ENCODE peak calls at places on chromosomes 7 and 10, in four cellular contexts. One of them, this sample, is unnamed. For H3K4me1, the result is how much of the 10 kb centered on the place peaks cover.

GRCh38 chr7:105046414-105046813 is 32.4 kb downstream of the KMT2E start:
- DNase-seq in GM12878: no peak
- DNase-seq in H1: no peak
- DNase-seq in HepG2: no peak
- DNase-seq in this sample: no peak

GRCh38 chr7:46600340-46600739 is 679.3 kb upstream of the IGFBP3 start:
- DNase-seq in HepG2: no peak
- DNase-seq in H1: no peak
- DNase-seq in GM12878: no peak
- DNase-seq in this sample: no peak

GRCh38 chr10:115963848-115964247 is 309.2 kb downstream of the GFRA1 start:
- DNase-seq in H1: no peak
- DNase-seq in HepG2: no peak
- DNase-seq in GM12878: no peak
- DNase-seq in this sample: no peak

GRCh38 chr7:112206238-112207105 is at the start of the genes DOCK4 and ZNF277:
- DNase-seq in GM12878: peak
- DNase-seq in H1: peak
- DNase-seq in HepG2: peak
- DNase-seq in this sample: peak

GRCh38 chr7:48105045-48105444 is 16.0 kb downstream of the UPP1 start:
- DNase-seq in H1: no peak
- DNase-seq in GM12878: no peak
- DNase-seq in HepG2: no peak
- DNase-seq in this sample: no peak

GRCh38 chr7:36455646-36456045 is 66.0 kb downstream of the ANLN start:
- DNase-seq in H1: no peak
- DNase-seq in HepG2: no peak
- DNase-seq in GM12878: no peak
- DNase-seq in this sample: no peak

GRCh38 chr10:124346831-124347230 is 71.9 kb downstream of the OAT start:
- DNase-seq in HepG2: no peak
- DNase-seq in GM12878: no peak
- DNase-seq in H1: no peak
- DNase-seq in this sample: no peak

GRCh38 chr10:4661572-4662255 is 164.3 kb upstream of the AKR1E2 start:
- DNase-seq in HepG2: peak
- DNase-seq in H1: no peak
- DNase-seq in GM12878: no peak
- DNase-seq in this sample: no peak

GRCh38 chr7:69932034-69932628 is 333.9 kb downstream of the AUTS2 start:
- DNase-seq in GM12878: no peak
- DNase-seq in H1: no peak
- DNase-seq in HepG2: no peak
- DNase-seq in this sample: peak

GRCh38 chr7:55130554-55131198 is 111.9 kb downstream of the EGFR start:
- DNase-seq in HepG2: no peak
- DNase-seq in GM12878: no peak
- DNase-seq in H1: no peak
- DNase-seq in this sample: no peak

GRCh38 chr10:78772986-78773530 is 295.7 kb upstream of the ZMIZ1 start:
- DNase-seq in HepG2: no peak
- DNase-seq in GM12878: no peak
- DNase-seq in H1: no peak
- DNase-seq in this sample: no peak

GRCh38 chr10:84008878-84009277 is 130.4 kb upstream of the GHITM start:
- DNase-seq in H1: no peak
- DNase-seq in HepG2: no peak
- DNase-seq in GM12878: no peak
- DNase-seq in this sample: peak

GRCh38 chr7:5711419-5711818 is 70.0 kb downstream of the RNF216 start:
- DNase-seq in H1: no peak
- DNase-seq in GM12878: no peak
- DNase-seq in HepG2: no peak
- DNase-seq in this sample: peak

GRCh38 chr10:2900530-2900929 is 166.8 kb upstream of the PFKP start:
- DNase-seq in GM12878: no peak
- DNase-seq in H1: no peak
- DNase-seq in HepG2: no peak
- DNase-seq in this sample: no peak

DNA sequence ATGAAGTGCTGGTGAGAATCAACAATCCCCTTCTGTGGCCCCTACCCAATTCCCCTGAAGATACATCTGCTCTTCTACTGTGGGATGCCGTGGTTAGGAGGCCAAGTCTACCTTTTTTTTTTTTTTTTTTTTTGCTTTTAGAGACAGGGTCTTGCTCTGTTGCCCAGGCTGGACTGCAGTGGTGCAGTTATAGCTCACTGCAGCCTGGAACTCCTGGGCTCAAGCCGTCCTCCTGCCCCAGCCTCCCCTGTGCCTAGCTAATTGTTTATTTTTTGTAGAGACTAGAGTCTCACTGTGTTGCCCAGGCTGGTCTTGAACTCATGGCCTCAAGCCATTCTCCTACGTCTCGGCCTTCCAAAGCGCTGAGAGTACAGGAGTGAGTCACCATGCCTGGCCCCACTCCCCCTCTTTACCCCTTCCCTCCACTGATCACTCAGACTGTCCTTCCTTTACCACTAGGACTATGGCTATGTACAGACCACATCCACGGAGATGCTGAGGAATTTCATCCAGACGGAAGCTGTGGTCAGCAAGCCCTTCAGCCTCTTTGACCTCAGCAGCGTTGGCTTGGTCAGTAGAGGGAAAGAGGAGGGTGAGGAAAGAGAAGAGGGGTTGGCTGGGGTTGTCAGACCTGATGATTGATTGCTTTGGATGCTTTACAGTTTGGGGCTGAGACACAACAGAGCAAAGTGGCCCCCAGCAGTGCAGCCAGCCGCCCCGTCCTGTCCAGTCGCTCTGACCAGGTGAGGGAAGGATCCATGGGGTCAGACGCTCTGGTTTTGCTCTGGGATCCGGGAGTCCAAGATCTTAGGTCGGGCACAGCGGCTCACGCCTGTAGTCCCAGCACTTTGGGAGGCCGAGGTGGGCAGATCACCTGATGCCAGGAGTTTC is 1.8 kb downstream of the AP4M1 start:
- DNase-seq in H1: no peak
- DNase-seq in HepG2: no peak
- DNase-seq in GM12878: no peak
- DNase-seq in this sample: no peak
- H3K9ac ChIP-seq in H1: no peak
- H3K9ac ChIP-seq in HepG2: no peak
- H3K9ac ChIP-seq in GM12878: no peak
- H3K9ac ChIP-seq in this sample: peak

GRCh38 chr10:95355241-95355779 is 64.5 kb upstream of the PDLIM1 start:
- DNase-seq in H1: no peak
- DNase-seq in GM12878: no peak
- DNase-seq in HepG2: peak
- DNase-seq in this sample: no peak
- TF ChIP-seq SUZ12 in H1: no peak
- TF ChIP-seq SUZ12 in GM12878: no peak
- TF ChIP-seq SUZ12 in HepG2: no peak
- TF ChIP-seq SUZ12 in this sample: no peak

GRCh38 chr7:34211003-34211402 is 305.7 kb downstream of the BMPER start:
- DNase-seq in HepG2: no peak
- DNase-seq in GM12878: no peak
- DNase-seq in H1: no peak
- DNase-seq in this sample: peak
- H3K4me1 ChIP-seq in HepG2: under half
- H3K4me1 ChIP-seq in GM12878: under half
- H3K4me1 ChIP-seq in H1: under half
- H3K4me1 ChIP-seq in this sample: under half

GRCh38 chr7:2104716-2105115 is 128.0 kb downstream of the MAD1L1 start:
- DNase-seq in GM12878: no peak
- DNase-seq in HepG2: no peak
- DNase-seq in H1: no peak
- DNase-seq in this sample: no peak
- H3K9ac ChIP-seq in GM12878: no peak
- H3K9ac ChIP-seq in HepG2: no peak
- H3K9ac ChIP-seq in H1: no peak
- H3K9ac ChIP-seq in this sample: peak

DNA sequence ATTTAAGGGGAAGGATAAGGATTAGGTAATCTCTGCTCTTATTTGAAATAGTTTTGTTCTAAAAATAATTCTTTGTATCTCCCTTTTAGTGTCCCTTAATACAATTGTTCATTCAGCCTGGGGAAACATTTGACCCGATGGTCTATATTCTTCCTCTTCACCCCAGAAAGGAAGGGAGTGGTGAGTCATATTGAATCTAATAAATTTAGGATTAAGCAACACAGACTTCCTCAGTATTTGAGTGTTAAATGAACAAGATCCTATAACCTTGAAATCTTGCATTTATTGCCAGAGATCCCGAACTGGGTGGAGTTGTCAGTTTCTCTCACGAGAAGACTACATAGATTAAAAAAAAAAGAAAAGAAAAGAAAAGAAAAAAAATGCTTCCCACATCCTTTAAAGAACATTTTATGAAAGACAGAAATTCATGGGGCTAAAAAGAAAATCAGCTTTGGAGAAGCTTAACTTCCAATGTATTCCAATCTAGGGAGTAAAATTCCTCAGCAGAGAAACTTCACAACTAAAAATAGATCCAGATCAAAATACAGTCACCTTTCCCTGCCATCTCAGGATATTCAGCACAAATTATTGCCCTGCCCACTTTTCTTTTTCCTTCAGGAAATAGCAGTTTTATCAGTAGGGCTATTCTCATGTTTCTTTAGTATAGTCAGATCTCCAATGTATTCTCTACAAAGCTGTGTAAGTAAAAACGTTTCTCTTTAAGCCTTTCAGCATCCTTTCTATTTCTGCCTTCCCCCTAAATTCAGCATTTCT is 82.2 kb downstream of the SEMA3D start:
- DNase-seq in H1: no peak
- DNase-seq in GM12878: no peak
- DNase-seq in HepG2: no peak
- DNase-seq in this sample: no peak
- TF ChIP-seq SUZ12 in H1: no peak
- TF ChIP-seq SUZ12 in GM12878: no peak
- TF ChIP-seq SUZ12 in HepG2: no peak
- TF ChIP-seq SUZ12 in this sample: no peak

DNA sequence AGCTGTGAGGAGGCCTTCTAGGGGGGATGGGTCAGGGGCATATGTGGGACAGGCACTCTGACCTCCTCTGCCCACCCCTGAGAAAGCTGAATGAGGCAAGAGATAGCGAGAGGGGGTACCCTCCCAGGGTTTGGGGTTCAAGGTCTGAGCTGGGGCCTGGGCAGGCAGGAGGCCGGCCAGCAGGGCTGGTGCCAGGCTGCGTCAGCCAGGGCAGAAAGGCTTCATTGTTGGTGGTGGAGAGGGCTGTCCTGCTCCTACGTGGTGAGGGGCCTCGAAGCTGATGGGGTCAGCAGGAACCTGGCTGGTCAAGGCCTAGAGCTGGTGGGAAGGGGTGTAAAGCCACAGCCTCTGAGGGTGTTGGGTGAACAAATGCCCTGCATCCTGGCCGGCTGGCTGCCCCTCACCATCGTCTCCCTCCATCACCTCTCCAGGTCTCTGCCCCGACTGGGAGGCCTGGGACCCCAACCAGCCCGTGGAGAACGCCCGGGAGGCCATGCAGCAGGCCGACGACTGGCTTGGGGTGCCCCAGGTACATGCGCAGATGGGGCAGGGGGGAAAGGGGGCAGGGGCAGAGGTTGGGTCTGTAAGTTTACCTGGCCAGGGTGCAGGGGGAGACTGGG is 6.6 kb downstream of the FLNC start:
- DNase-seq in GM12878: no peak
- DNase-seq in HepG2: no peak
- DNase-seq in H1: no peak
- DNase-seq in this sample: no peak
- H3K4me1 ChIP-seq in GM12878: under half
- H3K4me1 ChIP-seq in HepG2: under half
- H3K4me1 ChIP-seq in H1: under half
- H3K4me1 ChIP-seq in this sample: under half

GRCh38 chr7:1942704-1943294 is 272.7 kb downstream of the ELFN1 start:
- DNase-seq in H1: no peak
- DNase-seq in HepG2: no peak
- DNase-seq in GM12878: no peak
- DNase-seq in this sample: no peak
- H3K9ac ChIP-seq in H1: no peak
- H3K9ac ChIP-seq in HepG2: no peak
- H3K9ac ChIP-seq in GM12878: no peak
- H3K9ac ChIP-seq in this sample: no peak

GRCh38 chr10:19815036-19815435 is 1.2 kb upstream of the PLXDC2 start:
- DNase-seq in GM12878: no peak
- DNase-seq in HepG2: no peak
- DNase-seq in H1: no peak
- DNase-seq in this sample: no peak

GRCh38 chr10:19819419-19820033 is 3.3 kb downstream of the PLXDC2 start:
- DNase-seq in H1: no peak
- DNase-seq in GM12878: no peak
- DNase-seq in HepG2: peak
- DNase-seq in this sample: no peak

GRCh38 chr10:19815478-19816419 is 483 bp upstream of the PLXDC2 start:
- DNase-seq in H1: peak
- DNase-seq in GM12878: no peak
- DNase-seq in HepG2: no peak
- DNase-seq in this sample: no peak

GRCh38 chr10:19817251-19818046 is 1.2 kb downstream of the PLXDC2 start:
- DNase-seq in H1: peak
- DNase-seq in GM12878: no peak
- DNase-seq in HepG2: no peak
- DNase-seq in this sample: no peak

DNA sequence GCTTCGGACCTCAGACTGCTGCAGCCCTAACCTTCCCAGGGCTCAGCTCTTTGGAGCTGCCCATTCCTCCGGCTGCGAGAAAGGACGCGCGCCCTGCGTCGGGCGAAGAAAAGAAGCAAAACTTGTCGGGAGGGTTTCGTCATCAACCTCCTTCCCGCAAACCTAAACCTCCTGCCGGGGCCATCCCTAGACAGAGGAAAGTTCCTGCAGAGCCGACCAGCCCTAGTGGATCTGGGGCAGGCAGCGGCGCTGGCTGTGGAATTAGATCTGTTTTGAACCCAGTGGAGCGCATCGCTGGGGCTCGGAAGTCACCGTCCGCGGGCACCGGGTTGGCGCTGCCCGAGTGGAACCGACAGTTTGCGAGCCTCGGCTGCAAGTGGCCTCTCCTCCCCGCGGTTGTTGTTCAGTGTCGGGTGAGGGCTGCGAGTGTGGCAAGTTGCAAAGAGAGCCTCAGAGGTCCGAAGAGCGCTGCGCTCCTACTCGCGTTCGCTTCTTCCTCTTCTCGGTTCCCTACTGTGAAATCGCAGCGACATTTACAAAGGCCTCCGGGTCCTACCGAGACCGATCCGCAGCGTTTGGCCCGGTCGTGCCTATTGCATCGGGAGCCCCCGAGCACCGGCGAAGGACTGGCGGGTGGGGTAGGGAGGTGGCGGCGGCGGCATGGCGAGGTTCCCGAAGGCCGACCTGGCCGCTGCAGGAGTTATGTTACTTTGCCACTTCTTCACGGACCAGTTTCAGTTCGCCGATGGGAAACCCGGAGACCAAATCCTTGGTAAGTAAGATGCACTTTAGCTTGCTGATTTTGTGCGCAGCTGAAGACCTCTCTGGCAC is at the start of gene PLXDC2:
- DNase-seq in GM12878: no peak
- DNase-seq in H1: no peak
- DNase-seq in HepG2: no peak
- DNase-seq in this sample: no peak
- TF ChIP-seq SUZ12 in GM12878: no peak
- TF ChIP-seq SUZ12 in H1: no peak
- TF ChIP-seq SUZ12 in HepG2: no peak
- TF ChIP-seq SUZ12 in this sample: no peak

This sample was measured in NT2/D1.